ENCODE peak calls at places on chromosomes 5 and 9, in five cellular contexts. M, K, E, T and Z are unnamed samples.

GRCh38 chr9:70043285-70043684 is 363 bp upstream of the MAMDC2 start:
- DNase-seq in M (no peak), K (no peak), E (peak; percentile 31), T (no peak), Z (no peak)

GRCh38 chr5:168039485-168040005 is 251.9 kb upstream of the WWC1 start:
- DNase-seq in M (no peak), K (no peak), E (no peak), T (no peak), Z (no peak)

GRCh38 chr9:133632806-133633680 is 3.1 kb upstream of the DBH start:
- DNase-seq in M (no peak), K (no peak), E (no peak), T (no peak), Z (no peak)

GRCh38 chr5:4205408-4205807 is 609.8 kb downstream of the IRX1 start:
- DNase-seq in M (no peak), K (no peak), E (no peak), T (no peak), Z (no peak)

GRCh38 chr9:126482361-126483044 is 131.2 kb upstream of the LMX1B start:
- DNase-seq in M (no peak), K (no peak), E (peak; percentile 72), T (peak; percentile 83), Z (no peak)

GRCh38 chr9:130053504-130054427 is at the start of gene GPR107:
- DNase-seq in M (peak; percentile 85), K (peak; percentile 83), E (peak; percentile 85), T (no peak), Z (peak; percentile 85)

GRCh38 chr5:674630-675011 is 18.5 kb downstream of the TPPP start:
- DNase-seq in M (no peak), K (no peak), E (no peak), T (no peak), Z (no peak)

GRCh38 chr5:142748568-142749249 is 21.5 kb upstream of the ARHGAP26 start:
- DNase-seq in M (peak; percentile 32), K (peak; percentile 29), E (peak; percentile 32), T (no peak), Z (no peak)

GRCh38 chr9:89661956-89662717 is 57.3 kb downstream of the GADD45G start:
- DNase-seq in M (peak; percentile 98), K (peak; percentile 99), E (peak; percentile 91), T (peak; percentile 89), Z (no peak)

GRCh38 chr9:104091028-104091590 is 3.0 kb upstream of the SMC2 start:
- DNase-seq in M (no peak), K (no peak), E (no peak), T (peak; percentile 18), Z (no peak)

GRCh38 chr5:166356096-166356495 is 1935.3 kb upstream of the WWC1 start:
- DNase-seq in M (no peak), K (no peak), E (no peak), T (no peak), Z (no peak)